ENCODE peak calls at places on chromosomes 4 and X, in seven cellular contexts. R is stimulated activated CD4-positive, alpha-beta T cell treated with anti-CD3 and anti-CD28 coated beads, Interleukin-4, amount 100 ng/mL, for 1 hour; S is T-helper 9 cell; D is endodermal cell; H is heart left ventricle; V is nucleus accumbens; W is GM20000. I is an unnamed sample.

GRCh38 chrX:104564921-104565703 is 887 bp upstream of the IL1RAPL2 start:
- DNase-seq in H (no peak), R (no peak), V (no peak), W (no peak), S (no peak), D (no peak), I (no peak)

GRCh38 chr4:152101546-152102183 is 340.9 kb upstream of the GATB start:
- DNase-seq in D (no peak), V (no peak), H (no peak), S (no peak), R (no peak), W (no peak), I (no peak)

GRCh38 chr4:116092961-116093360 is 979.5 kb upstream of the NDST4 start:
- DNase-seq in H (no peak), V (no peak), S (no peak), R (no peak), D (no peak), W (no peak), I (no peak)

GRCh38 chr4:152265149-152265621 is 270.7 kb downstream of the FBXW7 start:
- DNase-seq in D (no peak), H (no peak), W (no peak), V (no peak), S (no peak), R (no peak), I (no peak)

GRCh38 chr4:93791570-93792195 is 36.9 kb upstream of the ATOH1 start:
- DNase-seq in H (no peak), R (no peak), W (peak), V (peak), D (peak), S (no peak), I (no peak)

GRCh38 chrX:153494541-153495361 is at the start of gene BGN:
- DNase-seq in S (no peak), V (peak), D (peak), W (no peak), H (peak), R (peak), I (peak)

GRCh38 chrX:78314561-78314960 is 12.8 kb downstream of the CYSLTR1 start:
- DNase-seq in R (peak), H (no peak), S (no peak), W (no peak), D (no peak), V (no peak), I (no peak)

GRCh38 chrX:51814066-51814465 is 70.8 kb downstream of the GSPT2 start:
- DNase-seq in H (no peak), D (no peak), R (no peak), V (no peak), S (no peak), W (no peak), I (no peak)

GRCh38 chr4:103754844-103755243 is 35.1 kb upstream of the TACR3 start:
- DNase-seq in S (no peak), R (no peak), V (no peak), D (no peak), W (no peak), H (no peak), I (no peak)

GRCh38 chrX:101080326-101080725 is 1.6 kb downstream of the TMEM35A start:
- DNase-seq in D (no peak), S (no peak), H (no peak), V (no peak), W (no peak), R (no peak), I (no peak)

GRCh38 chr4:84852081-84852480 is 114.4 kb downstream of the WDFY3 start:
- DNase-seq in D (no peak), S (no peak), H (no peak), R (no peak), W (no peak), V (peak), I (no peak)

GRCh38 chr4:7978489-7978888 is 38.8 kb upstream of the AFAP1 start:
- DNase-seq in R (no peak), D (no peak), V (no peak), W (no peak), H (no peak), S (no peak), I (no peak)

GRCh38 chrX:112664928-112665327 is 14.8 kb downstream of the LHFPL1 start:
- DNase-seq in H (no peak), S (no peak), V (no peak), W (no peak), D (no peak), R (no peak), I (no peak)

GRCh38 chrX:30870572-30870971 is 18.5 kb downstream of the TAB3 start:
- DNase-seq in S (no peak), W (no peak), H (no peak), R (no peak), V (no peak), D (no peak), I (no peak)

GRCh38 chr4:17762705-17763104 is 18.7 kb downstream of the FAM184B start:
- DNase-seq in R (no peak), V (no peak), H (no peak), D (no peak), W (no peak), S (no peak), I (no peak)

GRCh38 chr4:139933104-139933503 is 220.9 kb downstream of the MAML3 start:
- DNase-seq in R (no peak), S (no peak), D (no peak), W (no peak), H (no peak), V (no peak), I (no peak)

GRCh38 chr4:13133700-13134099 is 350.4 kb downstream of the RAB28 start:
- DNase-seq in S (no peak), V (no peak), W (no peak), D (no peak), H (no peak), R (no peak), I (no peak)

GRCh38 chr4:188822698-188823097 is 683.5 kb downstream of the TRIML1 start:
- DNase-seq in S (no peak), W (no peak), H (no peak), R (no peak), D (peak), V (no peak), I (no peak)

GRCh38 chr4:131370846-131371245 is 1778.2 kb upstream of the PCDH10 start:
- DNase-seq in H (no peak), S (no peak), V (no peak), R (no peak), D (no peak), W (no peak), I (no peak)

GRCh38 chr4:3341760-3342159 is 48.9 kb downstream of the RGS12 start:
- DNase-seq in D (no peak), H (peak), R (no peak), V (no peak), S (no peak), W (no peak), I (no peak)

GRCh38 chr4:177246636-177247584 is 62.8 kb upstream of the NEIL3 start:
- DNase-seq in V (no peak), W (no peak), R (no peak), D (no peak), H (no peak), S (no peak), I (no peak)

GRCh38 chr4:6892190-6892908 is 17.3 kb upstream of the TBC1D14 start:
- DNase-seq in H (peak), S (no peak), R (no peak), W (peak), V (no peak), D (peak), I (peak)

GRCh38 chrX:109624641-109625311 is at the start of gene KCNE5:
- DNase-seq in R (no peak), S (no peak), D (peak), H (no peak), V (no peak), W (peak), I (no peak)

GRCh38 chrX:103531002-103531401 is 11.7 kb upstream of the RAB40A start:
- DNase-seq in V (no peak), D (no peak), R (no peak), W (no peak), S (no peak), H (no peak), I (no peak)

GRCh38 chr4:145289403-145290076 is 109.2 kb upstream of the OTUD4 start:
- DNase-seq in D (no peak), H (no peak), W (no peak), R (no peak), V (no peak), S (no peak), I (no peak)

GRCh38 chr4:20062054-20062453 is 189.7 kb upstream of the SLIT2 start:
- DNase-seq in V (no peak), H (no peak), R (no peak), S (no peak), W (no peak), D (no peak), I (no peak)

GRCh38 chrX:16155586-16155985 is 11.7 kb upstream of the MAGEB17 start:
- DNase-seq in S (no peak), R (no peak), W (no peak), D (no peak), V (no peak), H (no peak), I (no peak)

GRCh38 chr4:8740666-8741395 is 130.8 kb downstream of the HMX1 start:
- DNase-seq in V (no peak), H (no peak), S (no peak), R (no peak), D (peak), W (no peak), I (no peak)

GRCh38 chr4:107966903-107967302 is 22.8 kb upstream of the HADH start:
- DNase-seq in D (no peak), R (no peak), W (no peak), V (no peak), H (no peak), S (no peak), I (no peak)

GRCh38 chr4:147924604-147925412 is 192.9 kb downstream of the ARHGAP10 start:
- DNase-seq in V (no peak), S (no peak), R (no peak), D (peak), H (no peak), W (no peak), I (no peak)

GRCh38 chr4:169311643-169312365 is 41.0 kb upstream of the SH3RF1 start:
- DNase-seq in D (peak), H (peak), W (peak), R (no peak), S (no peak), V (no peak), I (no peak)

GRCh38 chrX:68433155-68433980 is at the start of gene OPHN1:
- DNase-seq in V (peak), S (no peak), W (no peak), D (peak), R (no peak), H (peak), I (no peak)

GRCh38 chr4:184066584-184067300 is 150.9 kb downstream of the ENPP6 start:
- DNase-seq in R (no peak), S (no peak), D (no peak), V (no peak), H (no peak), W (no peak), I (no peak)

GRCh38 chr4:99405433-99406115 is 29.6 kb downstream of the ADH7 start:
- DNase-seq in R (peak), W (peak), D (peak), V (peak), H (peak), S (peak), I (peak)

GRCh38 chr4:4841156-4841555 is 18.3 kb upstream of the MSX1 start:
- DNase-seq in R (no peak), W (no peak), V (no peak), S (no peak), D (no peak), H (no peak), I (no peak)

GRCh38 chrX:113260474-113260873 is 419.8 kb upstream of the AMOT start:
- DNase-seq in S (no peak), H (no peak), V (no peak), D (peak), W (no peak), R (no peak), I (no peak)

GRCh38 chr4:109472343-109472761 is 38.7 kb downstream of the SEC24B start:
- DNase-seq in W (no peak), D (no peak), H (no peak), V (no peak), R (no peak), S (no peak), I (no peak)

GRCh38 chrX:35244796-35245508 is 302.4 kb downstream of the FAM47B start:
- DNase-seq in S (no peak), V (no peak), D (no peak), W (no peak), H (no peak), R (no peak), I (no peak)

I was measured in naive thymus-derived CD8-positive, alpha-beta T cell.